ENCODE peak calls at places on chromosome 22, in nine cellular contexts. W is foreskin fibroblast, V is astrocyte of the spinal cord, H is GM12865, C is neural progenitor cell, G is A549, P is GM23338, L is lower lobe of right lung, E is thoracic aorta. I is an unnamed sample.
A peak's percentile ranks its signal among the peaks of the same experiment; 100 is the strongest.

GRCh38 chr22:33002035-33002434 is 56.1 kb downstream of the SYN3 start:
- DNase-seq in W (no peak), V (no peak), H (no peak), C (no peak), G (no peak), P (no peak), L (no peak), E (no peak), I (no peak)

GRCh38 chr22:37223965-37224551 is 11.8 kb upstream of the SSTR3 start:
- DNase-seq in W (no peak), V (no peak), H (peak; percentile 76), C (no peak), G (no peak), P (no peak), L (no peak), E (no peak), I (no peak)

GRCh38 chr22:17085277-17086091 is 684 bp downstream of the IL17RA start:
- DNase-seq in W (peak; percentile 54), V (no peak), H (peak; percentile 32), C (peak; percentile 48), G (no peak), P (peak; percentile 46), L (peak; percentile 73), E (no peak), I (peak; percentile 77)

GRCh38 chr22:27224485-27225364 is 567.3 kb downstream of the MIAT start:
- DNase-seq in W (no peak), V (peak; percentile 89), H (no peak), C (no peak), G (no peak), P (no peak), L (no peak), E (no peak), I (no peak)

GRCh38 chr22:26785942-26786341 is 128.6 kb downstream of the MIAT start:
- DNase-seq in W (no peak), V (no peak), H (peak; percentile 58), C (no peak), G (no peak), P (no peak), L (no peak), E (no peak), I (no peak)

GRCh38 chr22:50530280-50530856 is 556 bp upstream of the TYMP start:
- DNase-seq in W (peak; percentile 87), V (peak; percentile 58), H (peak; percentile 92), C (peak; percentile 52), G (peak; percentile 89), P (peak; percentile 44), L (peak; percentile 94), E (no peak), I (no peak)

GRCh38 chr22:23119492-23120414 is 22.0 kb downstream of the RSPH14 start:
- DNase-seq in W (no peak), V (no peak), H (peak; percentile 44), C (no peak), G (no peak), P (no peak), L (no peak), E (no peak), I (peak; percentile 72)

GRCh38 chr22:48267681-48268080 is 1505.2 kb downstream of the TBC1D22A start:
- DNase-seq in W (no peak), V (no peak), H (no peak), C (no peak), G (no peak), P (no peak), L (no peak), E (no peak), I (peak; percentile 55)

GRCh38 chr22:43177479-43177878 is 9.5 kb downstream of the TTLL12 start:
- DNase-seq in W (no peak), V (no peak), H (no peak), C (no peak), G (no peak), P (no peak), L (no peak), E (no peak), I (no peak)

GRCh38 chr22:44449061-44449682 is 48.9 kb downstream of the RTL6 start:
- DNase-seq in W (peak; percentile 55), V (peak; percentile 86), H (peak; percentile 73), C (no peak), G (peak; percentile 60), P (no peak), L (no peak), E (no peak), I (peak; percentile 27)

GRCh38 chr22:37443977-37444376 is 16.7 kb upstream of the ELFN2 start:
- DNase-seq in W (no peak), V (no peak), H (no peak), C (no peak), G (no peak), P (no peak), L (no peak), E (no peak), I (no peak)

GRCh38 chr22:46564084-46564714 is 26.8 kb upstream of the CELSR1 start:
- DNase-seq in W (no peak), V (no peak), H (no peak), C (peak; percentile 52), G (no peak), P (no peak), L (no peak), E (no peak), I (no peak)

GRCh38 chr22:46561435-46561905 is 24.1 kb upstream of the CELSR1 start:
- DNase-seq in W (no peak), V (no peak), H (peak; percentile 76), C (peak; percentile 57), G (peak; percentile 77), P (peak; percentile 78), L (peak; percentile 40), E (no peak), I (peak; percentile 88)

GRCh38 chr22:46563381-46564083 is 26.1 kb upstream of the CELSR1 start:
- DNase-seq in W (peak; percentile 59), V (peak; percentile 43), H (peak; percentile 81), C (peak; percentile 82), G (peak; percentile 68), P (peak; percentile 82), L (peak; percentile 86), E (no peak), I (peak; percentile 95)

GRCh38 chr22:46557736-46558480 is 20.5 kb upstream of the CELSR1 start:
- DNase-seq in W (no peak), V (no peak), H (no peak), C (no peak), G (no peak), P (no peak), L (peak; percentile 49), E (no peak), I (no peak)

DNA sequence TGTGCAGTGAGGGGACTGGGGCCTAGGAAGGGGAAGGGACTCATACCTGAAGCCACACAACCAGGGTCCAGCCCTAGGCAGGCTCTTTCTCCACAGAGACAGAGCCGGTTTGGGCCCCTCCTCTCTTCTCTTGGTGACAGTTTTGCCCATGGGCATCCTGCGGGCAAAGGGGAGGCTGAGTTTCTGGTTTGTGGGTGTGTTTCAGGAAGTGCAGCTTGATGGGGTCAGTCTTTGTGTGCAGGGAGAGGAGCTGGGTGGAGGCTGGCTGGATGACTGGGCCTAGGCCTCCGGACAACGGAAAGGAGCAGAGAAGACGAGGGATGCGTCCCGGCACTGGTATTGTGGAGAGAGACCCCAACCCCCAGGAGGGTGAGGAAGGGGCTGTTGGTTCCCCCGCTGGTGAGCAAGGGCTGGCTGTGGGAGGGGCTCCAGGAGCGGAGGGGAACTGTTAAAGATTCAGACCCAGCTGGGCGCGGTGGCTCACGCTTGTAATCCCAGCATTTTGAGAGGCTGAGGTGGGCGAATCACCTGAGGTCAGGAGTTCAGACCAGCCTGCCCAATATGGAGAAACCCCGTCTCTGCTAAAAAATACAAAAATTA is 23.4 kb upstream of the CELSR1 start:
- DNase-seq in W (no peak), V (no peak), H (no peak), C (no peak), G (no peak), P (no peak), L (peak; percentile 38), E (no peak), I (no peak)
- H3K4me3 ChIP-seq in W (no peak overlapping the region), V (no peak overlapping the region), H (no peak overlapping the region), C (no peak overlapping the region), G (no peak overlapping the region), P (no peak overlapping the region), L (no peak overlapping the region), E (no peak overlapping the region), I (no peak overlapping the region)

GRCh38 chr22:19871845-19872778 is 17.4 kb upstream of the GNB1L start:
- DNase-seq in W (no peak), V (no peak), H (no peak), C (no peak), G (no peak), P (no peak), L (peak; percentile 41), E (peak; percentile 1), I (peak; percentile 42)

GRCh38 chr22:19873138-19873959 is 18.7 kb upstream of the GNB1L start:
- DNase-seq in W (no peak), V (no peak), H (no peak), C (no peak), G (no peak), P (no peak), L (peak; percentile 49), E (no peak), I (peak; percentile 57)

GRCh38 chr22:19873960-19874306 is 19.3 kb upstream of the GNB1L start:
- DNase-seq in W (no peak), V (no peak), H (no peak), C (no peak), G (no peak), P (no peak), L (peak; percentile 38), E (no peak), I (peak; percentile 39)

GRCh38 chr22:19871023-19871844 is 16.6 kb upstream of the GNB1L start:
- DNase-seq in W (no peak), V (no peak), H (no peak), C (no peak), G (no peak), P (no peak), L (peak; percentile 39), E (no peak), I (peak; percentile 44)

GRCh38 chr22:19872779-19873137 is 18.1 kb upstream of the GNB1L start:
- DNase-seq in W (no peak), V (no peak), H (no peak), C (no peak), G (no peak), P (no peak), L (peak; percentile 43), E (no peak), I (peak; percentile 63)
- H3K4me3 ChIP-seq in W (no peak overlapping the region), V (no peak overlapping the region), H (no peak overlapping the region), C (no peak overlapping the region), G (no peak overlapping the region), P (no peak overlapping the region), L (no peak overlapping the region), E (no peak overlapping the region), I (no peak overlapping the region)

DNA sequence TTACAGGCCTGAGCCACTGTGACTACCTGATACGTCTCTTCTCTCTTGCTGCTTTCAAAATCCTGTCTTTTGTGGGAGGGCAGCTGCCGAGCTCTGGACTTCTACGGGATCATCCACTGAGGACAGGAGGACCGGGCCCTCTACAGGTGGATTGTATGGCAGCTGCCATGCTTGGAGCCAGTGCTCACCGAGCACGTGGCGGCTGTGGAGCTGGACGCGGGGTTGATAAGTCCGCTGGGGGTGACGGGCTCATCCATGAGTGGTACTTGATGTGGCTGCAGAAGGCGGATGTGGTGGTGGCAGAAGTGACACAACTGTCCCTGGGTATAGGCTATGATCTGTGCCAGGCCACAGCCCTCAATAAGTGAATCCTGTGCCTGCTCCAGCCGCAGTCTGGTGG is 1.8 kb upstream of the CYP2D6 start:
- DNase-seq in W (no peak), V (no peak), H (no peak), C (no peak), G (no peak), P (peak; percentile 33), L (no peak), E (no peak), I (peak; percentile 64)
- H3K4me3 ChIP-seq in W (no peak overlapping the region), V (no peak overlapping the region), H (no peak overlapping the region), C (no peak overlapping the region), G (no peak overlapping the region), P (no peak overlapping the region), L (no peak overlapping the region), E (no peak overlapping the region), I (no peak overlapping the region)

GRCh38 chr22:40593460-40594273 is 42.9 kb downstream of the MRTFA start:
- DNase-seq in W (no peak), V (no peak), H (peak; percentile 79), C (no peak), G (no peak), P (no peak), L (no peak), E (no peak), I (no peak)
- H3K4me3 ChIP-seq in W (no peak overlapping the region), V (no peak overlapping the region), H (peak overlapping the region; percentile 37), C (no peak overlapping the region), G (no peak overlapping the region), P (no peak overlapping the region), L (no peak overlapping the region), E (no peak overlapping the region), I (no peak overlapping the region)

I was measured in H7.